ENCODE peak calls at places on chromosomes 1 and 21, in nine cellular contexts. H is GM23248, S is MM.1S, A is SK-N-SH, M is HCT116, J is GM23338, E is PC-3, C is PC-9, O is hepatocyte. W is an unnamed sample. For H3K9me2, the result is how much of the 10 kb centered on the place peaks cover.

GRCh38 chr21:32515869-32516268 is 69.5 kb downstream of the TCP10L start:
- DNase-seq in O (no peak), H (peak), S (no peak), A (no peak), J (no peak), C (no peak), E (no peak), M (no peak), W (no peak)

GRCh38 chr21:37974081-37974480 is 57.8 kb upstream of the KCNJ6 start:
- DNase-seq in A (no peak), E (peak), M (no peak), C (no peak), S (no peak), O (no peak), J (no peak), H (peak), W (no peak)

GRCh38 chr21:38241029-38241740 is 15.6 kb upstream of the KCNJ15 start:
- DNase-seq in A (no peak), C (no peak), H (peak), E (no peak), S (no peak), M (no peak), J (no peak), O (no peak), W (no peak)

GRCh38 chr1:36055706-36056105 is 28.2 kb upstream of the TEKT2 start:
- DNase-seq in C (no peak), S (no peak), E (no peak), J (no peak), A (no peak), O (no peak), H (no peak), M (no peak), W (no peak)

GRCh38 chr1:206551985-206552325 is 44.6 kb downstream of the RASSF5 start:
- DNase-seq in O (no peak), C (no peak), A (no peak), E (no peak), J (no peak), M (no peak), H (no peak), S (no peak), W (no peak)

GRCh38 chr1:61261585-61261984 is 179.2 kb downstream of the NFIA start:
- DNase-seq in E (no peak), O (no peak), J (no peak), H (no peak), C (no peak), S (no peak), M (no peak), A (no peak), W (no peak)

GRCh38 chr1:61318319-61319125 is 236.2 kb downstream of the NFIA start:
- DNase-seq in O (peak), H (peak), M (no peak), J (no peak), A (no peak), S (peak), E (peak), C (no peak), W (no peak)

GRCh38 chr1:179817789-179818188 is 59.8 kb downstream of the TOR1AIP2 start:
- DNase-seq in J (no peak), M (no peak), C (no peak), E (no peak), A (peak), O (no peak), H (peak), S (no peak), W (no peak)

GRCh38 chr1:159915571-159916239 is 9.6 kb downstream of the TAGLN2 start:
- DNase-seq in J (no peak), C (no peak), M (no peak), H (no peak), O (no peak), E (no peak), S (no peak), A (no peak), W (no peak)

GRCh38 chr1:188668083-188668482 is 1809.6 kb downstream of the BRINP3 start:
- DNase-seq in M (peak), O (no peak), A (no peak), C (no peak), J (peak), E (peak), S (no peak), H (no peak), W (no peak)

GRCh38 chr21:35561076-35561475 is 499.2 kb downstream of the SETD4 start:
- DNase-seq in C (no peak), J (no peak), E (no peak), S (no peak), A (no peak), O (no peak), H (no peak), M (no peak), W (no peak)

GRCh38 chr1:162389021-162389818 is 7.7 kb downstream of the C1orf226 start:
- DNase-seq in M (no peak), A (no peak), E (peak), C (no peak), H (peak), O (peak), S (peak), J (no peak), W (no peak)

GRCh38 chr1:94608852-94609570 is 67.5 kb upstream of the F3 start:
- DNase-seq in C (no peak), O (no peak), M (no peak), J (no peak), E (no peak), H (no peak), S (no peak), A (no peak), W (no peak)
- H3K9me2 ChIP-seq in C (under half), O (under half), M (under half), J (under half), E (under half), H (under half), S (under half), A (under half), W (under half)

DNA sequence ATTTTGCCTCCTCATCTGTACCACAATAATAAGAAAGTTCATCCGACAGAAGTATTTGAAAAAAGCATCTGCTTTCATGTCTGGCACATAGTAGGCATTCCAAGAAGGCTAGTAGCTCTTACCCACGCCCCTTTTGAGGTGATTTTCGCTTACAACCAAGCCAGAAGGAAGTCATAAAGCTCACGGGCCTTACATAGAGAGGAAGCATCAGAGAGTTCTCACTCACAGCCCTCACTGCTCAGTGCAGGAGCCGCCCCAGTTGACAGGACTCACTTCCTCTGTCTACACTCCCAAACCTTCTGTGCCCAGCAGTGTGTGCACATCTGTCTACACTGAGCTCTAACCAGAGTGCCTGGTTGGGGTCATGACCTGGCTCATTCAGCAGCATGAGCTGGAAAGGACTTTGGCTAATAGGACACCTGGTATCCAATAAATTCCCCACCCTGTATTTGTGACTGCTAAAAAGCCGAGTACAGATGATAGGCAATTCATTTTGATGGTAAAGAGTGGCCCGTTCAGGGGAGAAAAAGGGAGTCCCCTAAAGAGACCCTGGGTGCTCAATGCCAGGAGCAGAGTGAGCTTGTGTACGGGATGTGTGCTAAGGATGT is 36.8 kb upstream of the DUSP10 start:
- DNase-seq in J (no peak), M (no peak), S (peak), A (no peak), O (no peak), H (no peak), E (no peak), C (no peak), W (no peak)
- H3K4me2 ChIP-seq in J (no peak), M (no peak), S (peak), A (no peak), O (no peak), H (no peak), E (no peak), C (no peak), W (no peak)

GRCh38 chr1:231519166-231519565 is 9.3 kb upstream of the TSNAX start:
- DNase-seq in C (no peak), O (no peak), S (no peak), E (no peak), H (peak), J (no peak), A (no peak), M (no peak), W (no peak)
- H3K9me2 ChIP-seq in C (under half), O (under half), S (under half), E (under half), H (under half), J (under half), A (under half), M (under half), W (under half)

DNA sequence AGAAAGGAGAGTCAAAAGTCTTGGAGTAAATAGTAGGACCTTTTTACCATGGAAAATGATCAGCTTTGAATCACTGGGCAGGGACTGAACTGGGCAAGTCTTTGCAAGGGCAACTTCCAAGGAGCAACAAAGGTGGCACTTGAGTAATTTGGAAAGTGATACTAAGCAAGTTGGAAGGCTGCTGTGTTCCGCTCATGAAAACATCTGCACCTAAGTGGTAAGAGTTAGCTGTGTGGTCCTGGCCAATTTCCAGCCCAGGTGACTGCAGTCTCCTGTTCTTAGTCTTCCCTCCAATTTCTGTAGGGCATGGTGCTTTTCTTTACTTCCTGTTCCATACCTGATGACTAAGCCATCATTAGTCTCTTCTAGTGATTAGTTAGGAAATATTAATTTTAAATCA is 35.5 kb upstream of the PRDM2 start:
- DNase-seq in A (no peak), S (no peak), C (no peak), H (no peak), J (no peak), M (no peak), E (peak), O (no peak), W (no peak)
- H3K4me2 ChIP-seq in A (no peak), S (no peak), C (no peak), H (no peak), J (no peak), M (no peak), E (peak), O (no peak), W (no peak)

GRCh38 chr1:150696590-150696989 is 364 bp downstream of the GOLPH3L start:
- DNase-seq in O (peak), C (no peak), E (no peak), H (peak), M (no peak), A (no peak), J (peak), S (no peak), W (no peak)
- H3K9me2 ChIP-seq in O (under half), C (under half), E (under half), H (under half), M (under half), A (under half), J (under half), S (under half), W (under half)

GRCh38 chr1:171663036-171663853 is 10.8 kb upstream of the MYOC start:
- DNase-seq in C (no peak), S (no peak), A (no peak), H (peak), E (no peak), O (no peak), M (no peak), J (no peak), W (no peak)
- H3K4me2 ChIP-seq in C (no peak), S (no peak), A (no peak), H (no peak), E (no peak), O (no peak), M (no peak), J (no peak), W (no peak)

DNA sequence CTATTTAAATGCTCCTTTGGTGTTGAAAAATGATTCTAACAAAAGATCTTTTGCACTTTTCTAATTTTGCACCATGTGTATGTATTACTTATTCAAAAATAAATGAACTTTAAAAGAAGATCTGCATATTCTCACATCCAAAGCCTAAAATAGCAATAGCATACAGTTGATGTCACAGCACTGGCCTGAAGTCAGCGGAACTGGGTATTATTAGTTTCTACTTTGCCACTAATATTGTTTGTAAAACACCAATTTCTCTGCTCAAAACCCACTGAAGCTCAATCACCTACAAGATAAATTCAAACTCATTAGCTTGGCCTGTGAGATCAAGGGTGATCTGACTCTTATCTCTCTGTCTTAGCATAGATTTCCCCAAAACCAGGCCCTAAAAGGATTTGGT is 34.5 kb upstream of the BCAR3 start:
- DNase-seq in A (no peak), H (no peak), O (no peak), C (no peak), J (no peak), S (no peak), E (no peak), M (no peak), W (no peak)
- H3K9me2 ChIP-seq in A (under half), H (under half), O (under half), C (under half), J (under half), S (under half), E (under half), M (under half), W (under half)

GRCh38 chr1:17012775-17013501 is 1.2 kb upstream of the ATP13A2 start:
- DNase-seq in S (no peak), E (no peak), O (no peak), A (no peak), C (no peak), H (peak), M (no peak), J (peak), W (no peak)
- H3K4me2 ChIP-seq in S (no peak), E (peak), O (no peak), A (no peak), C (no peak), H (no peak), M (peak), J (peak), W (no peak)

W was measured in Karpas-422.